ENCODE peak calls at places on chromosomes 5 and 9, in six cellular contexts. Q is amniotic epithelial cell, S is GM19239, U is SJSA1, D is heart right ventricle, C is right lobe of liver. Z is an unnamed sample.

GRCh38 chr9:138049085-138049778 is 171.7 kb downstream of the CACNA1B start:
- DNase-seq in Q (no peak), S (no peak), U (peak; percentile 35), D (no peak), C (no peak), Z (no peak)

GRCh38 chr9:34612788-34613390 is 992 bp upstream of the RPP25L start:
- DNase-seq in Q (peak; percentile 60), S (no peak), U (peak; percentile 62), D (peak; percentile 71), C (peak; percentile 77), Z (peak; percentile 86)

GRCh38 chr5:76617675-76618074 is 5.5 kb downstream of the F2RL2 start:
- DNase-seq in Q (peak; percentile 60), S (no peak), U (no peak), D (no peak), C (no peak), Z (no peak)

GRCh38 chr9:137506702-137507171 is 43.5 kb downstream of the PNPLA7 start:
- DNase-seq in Q (no peak), S (no peak), U (no peak), D (no peak), C (no peak), Z (no peak)

GRCh38 chr5:104652271-104652861 is 1089.8 kb upstream of the NUDT12 start:
- DNase-seq in Q (no peak), S (no peak), U (no peak), D (no peak), C (no peak), Z (peak; percentile 30)

GRCh38 chr9:4111233-4112000 is 188.5 kb downstream of the GLIS3 start:
- DNase-seq in Q (no peak), S (no peak), U (no peak), D (no peak), C (no peak), Z (no peak)

GRCh38 chr5:142886211-142886610 is 116.0 kb downstream of the ARHGAP26 start:
- DNase-seq in Q (peak; percentile 83), S (no peak), U (no peak), D (no peak), C (no peak), Z (no peak)

GRCh38 chr9:21326526-21327139 is 8.6 kb downstream of the KLHL9 start:
- DNase-seq in Q (peak; percentile 46), S (peak; percentile 12), U (no peak), D (no peak), C (no peak), Z (no peak)

GRCh38 chr5:128329542-128329941 is 208.5 kb downstream of the FBN2 start:
- DNase-seq in Q (no peak), S (no peak), U (no peak), D (no peak), C (no peak), Z (no peak)

GRCh38 chr5:103207653-103208052 is 50.9 kb upstream of the MACIR start:
- DNase-seq in Q (peak; percentile 61), S (no peak), U (no peak), D (no peak), C (no peak), Z (no peak)

GRCh38 chr5:143932584-143932983 is 120.6 kb downstream of the HMHB1 start:
- DNase-seq in Q (peak; percentile 55), S (no peak), U (no peak), D (no peak), C (no peak), Z (no peak)

GRCh38 chr5:139671096-139671841 is 23.1 kb downstream of the CXXC5 start:
- DNase-seq in Q (peak; percentile 60), S (peak; percentile 65), U (peak; percentile 74), D (no peak), C (no peak), Z (no peak)

GRCh38 chr5:172887735-172888134 is 53.7 kb downstream of the ERGIC1 start:
- DNase-seq in Q (peak; percentile 97), S (no peak), U (no peak), D (no peak), C (peak; percentile 69), Z (no peak)

GRCh38 chr9:31135567-31135966 is 1248.9 kb upstream of the ACO1 start:
- DNase-seq in Q (peak; percentile 43), S (no peak), U (no peak), D (no peak), C (no peak), Z (no peak)

GRCh38 chr5:1431896-1432295 is 13.3 kb downstream of the SLC6A3 start:
- DNase-seq in Q (no peak), S (no peak), U (no peak), D (no peak), C (no peak), Z (no peak)

GRCh38 chr9:137251194-137251461 is at the start of gene STPG3:
- DNase-seq in Q (no peak), S (no peak), U (no peak), D (no peak), C (no peak), Z (no peak)

GRCh38 chr9:87698069-87698809 is 27.7 kb upstream of the CTSL start:
- DNase-seq in Q (no peak), S (no peak), U (no peak), D (no peak), C (no peak), Z (no peak)

GRCh38 chr9:90432951-90433350 is 209.7 kb downstream of the DIRAS2 start:
- DNase-seq in Q (peak; percentile 5), S (no peak), U (no peak), D (no peak), C (no peak), Z (no peak)

GRCh38 chr9:96087669-96088299 is 212.3 kb downstream of the ERCC6L2 start:
- DNase-seq in Q (no peak), S (no peak), U (no peak), D (no peak), C (no peak), Z (no peak)

GRCh38 chr5:118007262-118007661 is 981.1 kb downstream of the DTWD2 start:
- DNase-seq in Q (peak; percentile 60), S (no peak), U (no peak), D (no peak), C (no peak), Z (no peak)

GRCh38 chr5:178235600-178235998 is 3.0 kb upstream of the PHYKPL start:
- DNase-seq in Q (no peak), S (no peak), U (no peak), D (no peak), C (no peak), Z (no peak)

GRCh38 chr9:75889977-75890540 is 414 bp upstream of the PCSK5 start:
- DNase-seq in Q (peak; percentile 75), S (no peak), U (peak; percentile 47), D (no peak), C (peak; percentile 38), Z (no peak)

Z was measured in Right ventricle myocardium inferior.